ENCODE peak calls at places on chromosome X, in five cellular contexts. X is lower lobe of right lung, G is left ventricle myocardium inferior, W is K562, L is tibial nerve. T is an unnamed sample.

GRCh38 chrX:17588303-17588702 is 149.0 kb upstream of the SCML1 start:
- DNase-seq in W (no peak), X (no peak), L (no peak), G (no peak), T (no peak)

GRCh38 chrX:102976290-102976689 is 39.2 kb downstream of the RAB40AL start:
- DNase-seq in G (no peak), L (no peak), X (no peak), W (no peak), T (no peak)

GRCh38 chrX:141258080-141258479 is 15.8 kb upstream of the SPANXC start:
- DNase-seq in L (no peak), W (no peak), G (no peak), X (no peak), T (no peak)

GRCh38 chrX:23554304-23554703 is 113.0 kb upstream of the PRDX4 start:
- DNase-seq in W (no peak), X (no peak), L (no peak), G (no peak), T (no peak)

GRCh38 chrX:47579537-47579936 is 2.7 kb upstream of the TIMP1 start:
- DNase-seq in L (no peak), X (peak; percentile 45), W (no peak), G (no peak), T (no peak)

GRCh38 chrX:82816572-82816971 is 691.5 kb upstream of the POU3F4 start:
- DNase-seq in W (no peak), G (no peak), L (no peak), X (no peak), T (no peak)

GRCh38 chrX:1453951-1454785 is 1.5 kb upstream of the ASMTL start:
- DNase-seq in L (peak; percentile 78), G (peak; percentile 84), W (peak; percentile 64), X (peak; percentile 90), T (peak; percentile 94)

GRCh38 chrX:74118503-74118902 is 185.5 kb upstream of the ZCCHC13 start:
- DNase-seq in G (no peak), L (no peak), W (no peak), X (no peak), T (no peak)

GRCh38 chrX:31099536-31100090 is 27.8 kb upstream of the FTHL17 start:
- DNase-seq in L (no peak), G (no peak), X (no peak), W (no peak), T (no peak)

GRCh38 chrX:118702741-118703140 is 24.7 kb upstream of the IL13RA1 start:
- DNase-seq in G (no peak), X (no peak), W (no peak), L (no peak), T (no peak)

GRCh38 chrX:41828821-41829220 is 94.5 kb downstream of the CASK start:
- DNase-seq in W (no peak), L (no peak), X (no peak), G (no peak), T (no peak)

GRCh38 chrX:151792505-151792904 is 58.0 kb downstream of the CNGA2 start:
- DNase-seq in G (no peak), L (no peak), X (no peak), W (no peak), T (no peak)

DNA sequence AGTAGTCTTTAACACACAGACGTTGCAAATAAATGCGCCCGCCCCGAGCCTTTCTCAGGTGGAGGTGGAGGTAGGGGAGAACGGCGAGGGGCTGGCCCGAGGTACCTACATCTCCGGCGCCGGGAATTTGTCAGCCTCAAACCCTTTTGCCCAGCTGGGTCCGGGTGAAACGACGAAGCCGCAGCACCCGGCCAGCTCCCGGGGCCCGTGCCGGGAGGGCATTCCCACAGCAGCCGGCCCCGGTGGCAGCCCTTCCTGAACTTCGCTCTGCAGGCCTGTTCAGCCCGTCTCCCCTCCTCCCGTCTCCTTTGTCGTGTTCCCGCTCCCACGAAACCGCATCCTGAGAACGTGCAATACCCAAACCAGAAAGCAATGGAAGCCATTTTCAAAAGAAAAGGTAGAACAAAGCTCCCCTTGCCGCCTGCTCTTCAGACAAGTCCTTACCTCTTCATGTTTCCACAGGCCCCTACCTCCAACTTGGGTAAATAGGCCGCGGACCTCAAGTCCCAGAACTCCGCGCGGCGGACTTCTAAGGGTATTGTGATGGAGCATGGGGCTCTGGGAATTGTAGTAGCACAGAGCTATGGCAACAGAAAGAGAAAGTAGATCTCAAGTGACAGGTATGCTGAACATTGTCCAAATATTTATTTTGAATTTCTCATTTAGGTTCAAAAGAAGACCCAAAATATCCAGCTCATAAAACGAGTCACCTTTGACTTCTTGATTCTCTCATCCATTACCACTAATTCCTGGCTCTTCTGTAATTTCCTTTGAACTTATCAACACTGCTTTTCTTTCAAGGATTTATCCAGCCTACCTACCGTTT is at the start of gene RBM41:
- DNase-seq in W (peak; percentile 17), X (peak; percentile 86), G (peak; percentile 69), L (peak; percentile 61), T (peak; percentile 45)
- H3K27ac ChIP-seq in W (peak within 1 kb of the TSS; percentile 58), X (peak within 1 kb of the TSS; percentile 76), G (peak within 1 kb of the TSS; percentile 76), L (peak within 1 kb of the TSS; percentile 44), T (peak within 1 kb of the TSS; percentile 54)

GRCh38 chrX:15173411-15173810 is 96.5 kb downstream of the ASB9 start:
- DNase-seq in W (no peak), X (no peak), L (no peak), G (no peak), T (no peak)

GRCh38 chrX:15167826-15168225 is 102.1 kb downstream of the ASB9 start:
- DNase-seq in W (no peak), X (no peak), G (no peak), L (no peak), T (no peak)

GRCh38 chrX:15165832-15166231 is 104.1 kb downstream of the ASB9 start:
- DNase-seq in W (peak; percentile 20), X (no peak), L (no peak), G (no peak), T (no peak)

GRCh38 chrX:15170927-15171326 is 99.0 kb downstream of the ASB9 start:
- DNase-seq in X (no peak), L (no peak), G (no peak), W (no peak), T (no peak)
- H3K27me3 ChIP-seq in X (no peaks in the 10 kb centered on the region), L (no peaks in the 10 kb centered on the region), G (no peaks in the 10 kb centered on the region), W (no peaks in the 10 kb centered on the region), T (no peaks in the 10 kb centered on the region)

DNA sequence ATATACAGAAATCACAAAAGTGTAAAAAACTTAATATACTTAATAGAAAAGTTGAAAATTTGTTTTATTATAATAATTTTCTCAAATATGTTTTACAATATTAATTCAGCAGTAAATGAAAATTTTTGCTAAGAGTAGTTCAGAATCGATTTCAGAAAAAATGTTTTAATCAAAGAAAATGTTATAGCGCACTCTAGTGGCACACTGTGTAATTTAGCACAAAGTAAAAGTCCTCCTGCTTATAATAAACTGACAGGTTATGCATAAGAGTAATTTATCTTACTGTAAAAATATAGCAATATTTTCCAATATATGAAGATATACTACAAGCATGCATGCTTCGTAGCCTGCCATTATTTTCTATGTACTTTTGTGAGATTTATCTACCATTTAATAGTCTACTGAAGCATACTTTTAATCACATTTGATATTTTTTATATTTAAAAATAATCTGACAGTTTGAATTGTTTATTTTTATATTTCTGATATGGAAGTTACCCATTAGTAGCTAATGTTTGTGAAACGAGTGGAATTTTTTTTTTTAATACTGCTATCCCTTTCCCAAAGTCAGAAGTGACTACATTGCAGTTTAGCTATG is 217.9 kb upstream of the KLHL4 start:
- DNase-seq in W (peak; percentile 8), L (no peak), G (no peak), X (no peak), T (no peak)
- TF ChIP-seq CTCF in W (peak; percentile 54), L (peak; percentile 45), G (peak; percentile 53), X (peak; percentile 44), T (no peak)

DNA sequence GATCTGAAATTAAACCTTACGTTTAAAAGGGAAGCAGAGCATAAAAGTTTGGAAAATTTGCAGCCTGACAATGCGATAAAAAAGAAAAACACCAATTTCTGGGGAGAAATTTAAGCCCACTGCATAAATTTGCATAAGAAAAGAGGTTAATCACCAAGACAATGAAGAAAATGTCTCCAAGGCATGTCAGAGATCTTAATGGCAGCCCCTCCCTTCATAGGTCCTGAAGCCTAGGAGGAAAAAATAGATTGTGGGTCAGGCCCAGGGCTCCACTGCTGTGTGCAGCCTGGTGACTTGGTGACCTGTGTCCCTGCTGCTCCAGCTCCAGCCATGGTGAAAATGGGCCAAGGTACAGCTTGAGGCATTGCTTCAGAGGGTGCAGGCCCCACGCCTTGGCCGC is 264.0 kb upstream of the CT83 start:
- DNase-seq in L (no peak), G (no peak), X (no peak), W (no peak), T (no peak)
- H3K27ac ChIP-seq in L (no peak overlapping the region), G (no peak overlapping the region), X (no peak overlapping the region), W (no peak overlapping the region), T (no peak overlapping the region)

DNA sequence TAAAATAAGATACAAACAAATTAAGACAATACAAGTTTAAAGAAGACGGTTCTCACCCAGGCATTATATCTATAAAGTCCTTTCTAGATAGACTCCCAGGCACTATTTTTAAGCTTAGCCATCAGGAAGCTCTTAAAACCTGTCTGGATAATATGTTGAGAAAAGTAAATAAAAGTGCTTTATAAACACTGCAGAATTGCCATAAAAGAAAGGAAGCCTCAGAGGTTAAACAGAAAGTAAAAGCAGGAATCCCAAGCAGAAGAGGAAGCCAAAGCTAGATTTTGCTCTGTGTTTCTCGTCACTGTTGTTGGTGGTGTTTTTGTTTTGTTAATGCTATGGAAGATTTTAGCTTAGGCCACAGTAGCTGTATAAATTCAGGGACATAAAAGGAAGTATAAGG is 1267.3 kb downstream of the PCDH19 start:
- DNase-seq in X (no peak), G (no peak), W (no peak), L (no peak), T (no peak)
- H3K27me3 ChIP-seq in X (no peaks in the 10 kb centered on the region), G (no peaks in the 10 kb centered on the region), W (no peaks in the 10 kb centered on the region), L (no peaks in the 10 kb centered on the region), T (no peaks in the 10 kb centered on the region)

DNA sequence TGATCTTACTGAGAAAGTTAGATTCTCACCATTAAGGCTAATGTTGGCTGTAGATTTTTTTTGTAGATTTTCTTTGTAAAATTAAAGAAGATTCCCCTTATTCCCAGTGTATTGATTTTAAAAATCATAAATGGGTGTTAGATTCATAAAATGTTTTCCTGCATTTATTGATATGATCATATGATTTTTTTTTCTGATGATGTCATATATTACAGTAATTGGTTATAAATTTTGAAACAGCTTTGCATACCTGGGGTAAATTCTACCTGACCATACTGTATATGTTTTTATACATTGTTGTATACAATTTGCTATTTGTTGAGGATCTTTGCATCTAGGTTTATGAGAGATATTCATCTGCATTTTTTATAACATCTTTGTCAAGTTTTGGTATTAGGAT is 880.3 kb upstream of the GRIA3 start:
- DNase-seq in G (no peak), L (no peak), W (no peak), X (no peak), T (no peak)
- TF ChIP-seq CTCF in G (no peak), L (no peak), W (no peak), X (no peak), T (no peak)

T was measured in CD4-positive, alpha-beta T cell.